ENCODE peak calls at places on chromosomes 12 and 14, in seven cellular contexts. T is hippocampal formation; N is CD4-positive, alpha-beta T cell; X is left colon; C is mucosa of gallbladder; R is stomach; P is GM13977. S is an unnamed sample.

GRCh38 chr12:14774944-14775651 is 28.2 kb downstream of the WBP11 start:
- DNase-seq in N (peak; percentile 13), T (no peak), R (peak; percentile 56), X (peak; percentile 53), C (peak; percentile 35), P (no peak), S (peak; percentile 63)

GRCh38 chr12:122200541-122201175 is 2.9 kb upstream of the B3GNT4 start:
- DNase-seq in P (no peak), T (no peak), C (no peak), X (no peak), N (no peak), R (no peak), S (no peak)

GRCh38 chr12:14650791-14651190 is 45.6 kb downstream of the GUCY2C start:
- DNase-seq in P (no peak), C (no peak), X (no peak), T (no peak), N (no peak), R (no peak), S (no peak)

GRCh38 chr12:39006286-39006685 is 100.9 kb upstream of the CPNE8 start:
- DNase-seq in N (no peak), R (no peak), C (no peak), T (no peak), P (no peak), X (no peak), S (no peak)

GRCh38 chr12:124752437-124753229 is 111.0 kb downstream of the SCARB1 start:
- DNase-seq in N (no peak), T (no peak), X (no peak), C (no peak), P (no peak), R (no peak), S (no peak)

GRCh38 chr14:105156414-105157375 is 11.9 kb downstream of the JAG2 start:
- DNase-seq in X (no peak), C (no peak), N (no peak), R (no peak), T (no peak), P (no peak), S (no peak)

GRCh38 chr14:100688598-100689499 is 37.8 kb upstream of the DLK1 start:
- DNase-seq in C (no peak), R (no peak), X (no peak), T (no peak), N (no peak), P (no peak), S (no peak)

GRCh38 chr12:131034631-131035267 is 81.0 kb downstream of the ADGRD1 start:
- DNase-seq in C (no peak), R (no peak), N (no peak), T (no peak), X (no peak), P (peak; percentile 74), S (peak; percentile 35)

GRCh38 chr12:85963322-85963721 is 89.2 kb downstream of the NTS start:
- DNase-seq in C (no peak), R (no peak), X (no peak), P (no peak), T (no peak), N (no peak), S (no peak)

GRCh38 chr14:56199095-56199975 is 81.1 kb downstream of the PELI2 start:
- DNase-seq in R (no peak), P (peak; percentile 18), N (no peak), X (peak; percentile 38), C (peak; percentile 70), T (no peak), S (no peak)